ENCODE peak calls at places on chromosome 13, in six cellular contexts. M is cardiac fibroblast, H is D721Med, U is IMR-90, N is tibial nerve, W is nephron progenitor cell. V is an unnamed sample.

GRCh38 chr13:82654851-82655517 is 1227.3 kb downstream of the SLITRK1 start:
- DNase-seq in H (no peak), M (peak), W (no peak), N (peak), U (peak), V (no peak)

GRCh38 chr13:92827503-92827902 is 399.1 kb upstream of the GPC6 start:
- DNase-seq in H (no peak), W (no peak), M (no peak), N (no peak), U (no peak), V (no peak)

GRCh38 chr13:33615436-33615835 is 202.5 kb upstream of the RFC3 start:
- DNase-seq in N (no peak), M (no peak), U (no peak), W (no peak), H (no peak), V (no peak)

GRCh38 chr13:42832341-42833153 is 51.2 kb downstream of the FAM216B start:
- DNase-seq in H (no peak), N (no peak), M (peak), U (peak), W (no peak), V (no peak)

GRCh38 chr13:42836930-42837329 is 55.5 kb downstream of the FAM216B start:
- DNase-seq in H (no peak), M (peak), U (peak), W (no peak), N (no peak), V (no peak)

GRCh38 chr13:36332986-36333385 is 13.2 kb downstream of the SPART start:
- DNase-seq in M (no peak), N (no peak), H (no peak), U (peak), W (no peak), V (no peak)

GRCh38 chr13:51111174-51111573 is at the start of gene C13orf42:
- DNase-seq in H (no peak), U (no peak), N (no peak), W (no peak), M (no peak), V (no peak)

GRCh38 chr13:111531505-111531904 is 211.1 kb downstream of the TEX29 start:
- DNase-seq in U (peak), M (peak), N (no peak), W (no peak), H (no peak), V (no peak)

GRCh38 chr13:48636550-48636949 is 17.2 kb upstream of the CYSLTR2 start:
- DNase-seq in U (peak), H (no peak), M (peak), N (no peak), W (no peak), V (no peak)

GRCh38 chr13:46480131-46480530 is 72.8 kb upstream of the LRCH1 start:
- DNase-seq in W (no peak), H (no peak), N (no peak), M (no peak), U (no peak), V (no peak)

GRCh38 chr13:92390217-92390616 is 836.4 kb upstream of the GPC6 start:
- DNase-seq in W (no peak), M (no peak), H (no peak), U (no peak), N (no peak), V (no peak)

GRCh38 chr13:38954844-38955243 is 35.8 kb downstream of the STOML3 start:
- DNase-seq in W (no peak), H (no peak), U (no peak), M (no peak), N (no peak), V (no peak)

GRCh38 chr13:46712524-46712923 is 84.4 kb downstream of the ESD start:
- DNase-seq in W (no peak), N (no peak), U (no peak), H (no peak), M (no peak), V (no peak)

GRCh38 chr13:76730220-76730619 is 156.0 kb downstream of the KCTD12 start:
- DNase-seq in U (no peak), W (no peak), M (peak), N (no peak), H (no peak), V (no peak)

GRCh38 chr13:51923983-51924539 is 62.3 kb downstream of the CCDC70 start:
- DNase-seq in H (no peak), N (no peak), U (no peak), M (no peak), W (no peak), V (no peak)

GRCh38 chr13:76853481-76853880 is 32.7 kb downstream of the KCTD12 start:
- DNase-seq in U (no peak), M (peak), W (no peak), H (no peak), N (no peak), V (no peak)

GRCh38 chr13:113551081-113552000 is 33.2 kb upstream of the TFDP1 start:
- DNase-seq in M (no peak), W (no peak), N (no peak), U (no peak), H (no peak), V (no peak)

GRCh38 chr13:90956036-90956435 is 391.5 kb upstream of the MIR17HG start:
- DNase-seq in W (no peak), U (no peak), M (no peak), N (no peak), H (no peak), V (no peak)

GRCh38 chr13:46146898-46147297 is 35.1 kb downstream of the LCP1 start:
- DNase-seq in W (peak), U (no peak), H (no peak), M (peak), N (no peak), V (no peak)

GRCh38 chr13:73967397-73968165 is 166.6 kb downstream of the KLF12 start:
- DNase-seq in W (no peak), M (no peak), H (no peak), N (no peak), U (no peak), V (peak)

GRCh38 chr13:47708386-47708785 is 292.7 kb downstream of the SUCLA2 start:
- DNase-seq in W (no peak), N (no peak), U (peak), M (peak), H (no peak), V (no peak)

GRCh38 chr13:50127017-50127725 is 111.9 kb downstream of the KCNRG start:
- DNase-seq in U (peak), H (no peak), W (peak), M (peak), N (peak), V (peak)

GRCh38 chr13:52779028-52779612 is 39.5 kb upstream of the CNMD start:
- DNase-seq in H (no peak), W (no peak), N (no peak), U (no peak), M (no peak), V (no peak)

GRCh38 chr13:91369432-91369831 is 21.9 kb downstream of the MIR17HG start:
- DNase-seq in W (no peak), N (no peak), H (no peak), U (peak), M (peak), V (no peak)

GRCh38 chr13:111882351-111882750 is 184.6 kb upstream of the SOX1 start:
- DNase-seq in W (no peak), H (no peak), N (no peak), M (no peak), U (no peak), V (no peak)

GRCh38 chr13:110137677-110138008 is 169.3 kb downstream of the COL4A1 start:
- DNase-seq in H (peak), N (no peak), M (peak), W (peak), U (no peak), V (peak)

GRCh38 chr13:110136660-110137585 is 170.0 kb downstream of the COL4A1 start:
- DNase-seq in W (no peak), M (no peak), U (no peak), N (no peak), H (no peak), V (no peak)

GRCh38 chr13:110140099-110140498 is 166.9 kb downstream of the COL4A1 start:
- DNase-seq in N (no peak), M (no peak), W (no peak), H (no peak), U (no peak), V (no peak)

GRCh38 chr13:110138700-110139036 is 168.3 kb downstream of the COL4A1 start:
- DNase-seq in M (no peak), U (no peak), N (no peak), W (no peak), H (no peak), V (no peak)

GRCh38 chr13:110138009-110138699 is 168.8 kb downstream of the COL4A1 start:
- DNase-seq in U (peak), H (no peak), W (peak), M (peak), N (no peak), V (peak)
- TF ChIP-seq CTCF in U (no peak), H (no peak), W (no peak), M (no peak), N (no peak), V (no peak)

DNA sequence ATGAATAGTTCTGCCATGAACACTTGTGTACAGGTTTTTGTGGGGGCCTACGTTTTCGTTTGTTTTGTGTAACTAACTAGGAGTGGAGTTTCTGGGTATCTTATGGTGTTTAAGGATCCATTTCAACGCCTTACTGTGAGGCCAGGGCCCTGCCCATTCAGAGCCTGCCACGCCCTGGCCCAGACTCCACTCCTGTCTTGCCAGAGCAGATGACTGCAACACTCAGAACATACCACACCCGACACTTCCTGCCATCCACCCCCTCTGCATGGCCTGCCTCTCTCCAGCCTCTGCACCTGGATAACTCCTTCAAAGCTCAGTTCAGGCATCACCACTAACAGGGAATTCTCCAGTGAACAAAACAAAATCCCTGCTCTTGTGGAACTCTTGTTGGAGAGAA is 43.2 kb downstream of the RGCC start:
- DNase-seq in N (no peak), W (no peak), M (no peak), U (no peak), H (no peak), V (no peak)
- TF ChIP-seq CTCF in N (no peak), W (no peak), M (no peak), U (no peak), H (no peak), V (no peak)

GRCh38 chr13:108508263-108508662 is 121.1 kb upstream of the MYO16 start:
- DNase-seq in U (peak), H (no peak), N (no peak), M (peak), W (no peak), V (peak)
- TF ChIP-seq CTCF in U (peak), H (peak), N (peak), M (peak), W (peak), V (no peak)

DNA sequence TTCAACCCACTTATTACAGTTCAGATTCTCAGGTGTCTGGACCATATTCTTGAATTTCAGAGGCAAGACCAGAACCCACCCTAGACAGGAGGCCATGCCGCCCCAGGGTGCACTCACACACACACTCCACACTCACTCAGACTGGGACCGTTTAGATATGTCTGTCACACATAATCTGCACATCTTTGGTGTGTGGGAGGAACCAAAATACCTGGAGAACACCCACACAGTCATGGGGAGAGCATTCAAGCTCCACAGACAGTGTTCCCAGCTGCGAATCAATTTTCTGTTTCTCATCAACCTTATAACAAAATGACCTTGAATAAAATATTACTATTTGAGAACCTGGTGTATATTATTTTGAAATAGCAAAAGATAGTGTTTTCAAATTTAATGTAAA is 2353.0 kb downstream of the PCDH9 start:
- DNase-seq in W (no peak), M (no peak), H (no peak), U (no peak), N (no peak), V (no peak)
- TF ChIP-seq CTCF in W (no peak), M (no peak), H (no peak), U (no peak), N (no peak), V (no peak)

GRCh38 chr13:96650301-96650886 is 343.9 kb downstream of the OXGR1 start:
- DNase-seq in W (no peak), H (no peak), M (peak), U (no peak), N (no peak), V (peak)
- TF ChIP-seq CTCF in W (no peak), H (no peak), M (peak), U (no peak), N (no peak), V (no peak)

DNA sequence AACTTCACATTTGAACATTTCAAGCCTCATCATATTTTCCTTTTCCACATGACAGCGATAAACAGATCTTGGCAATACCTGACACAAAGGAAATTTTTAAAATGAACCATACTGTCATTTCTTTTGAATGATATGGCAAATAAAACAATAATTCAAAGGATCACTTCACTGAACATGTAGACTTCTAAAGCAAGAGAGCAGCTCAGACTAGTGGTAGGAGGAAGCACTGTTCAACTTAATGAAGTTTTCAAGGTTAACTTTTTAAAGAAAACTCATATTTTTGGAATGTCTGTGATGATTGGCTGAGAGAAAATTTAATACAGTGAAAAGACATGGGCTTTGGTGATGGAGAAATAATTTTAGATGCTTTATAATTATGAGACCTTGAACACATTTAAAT is 198.0 kb downstream of the OXGR1 start:
- DNase-seq in N (no peak), H (no peak), W (no peak), U (no peak), M (no peak), V (no peak)
- TF ChIP-seq CTCF in N (no peak), H (no peak), W (no peak), U (no peak), M (peak), V (no peak)

GRCh38 chr13:104198811-104199210 is 1132.6 kb upstream of the SLC10A2 start:
- DNase-seq in M (no peak), W (no peak), N (no peak), H (no peak), U (no peak), V (no peak)

GRCh38 chr13:104206450-104207044 is 1140.3 kb upstream of the SLC10A2 start:
- DNase-seq in W (no peak), N (no peak), U (no peak), M (no peak), H (no peak), V (no peak)

DNA sequence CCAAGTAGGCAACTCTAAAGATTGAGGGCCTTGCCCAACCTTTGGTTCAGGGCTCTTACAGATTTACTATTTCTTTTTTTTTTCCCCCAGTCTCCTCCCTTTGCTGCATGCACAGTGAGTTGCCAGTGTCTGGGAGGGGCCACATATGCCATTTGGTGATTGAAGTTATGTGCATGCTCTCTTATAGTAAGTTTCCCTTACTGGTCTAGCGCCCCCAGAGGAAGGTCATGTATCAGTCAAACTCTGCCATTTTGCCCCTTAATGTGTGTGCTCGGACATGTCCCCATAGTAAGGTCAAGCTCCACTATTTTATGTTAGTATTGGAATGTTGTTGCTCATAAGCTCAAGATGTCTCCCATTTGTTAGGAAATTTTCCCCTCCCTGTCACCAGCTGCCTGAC is 1138.0 kb upstream of the SLC10A2 start:
- DNase-seq in H (no peak), N (no peak), M (no peak), W (no peak), U (no peak), V (no peak)
- TF ChIP-seq CTCF in H (no peak), N (no peak), M (no peak), W (no peak), U (no peak), V (no peak)

GRCh38 chr13:99617474-99618255 is 116.4 kb downstream of the TM9SF2 start:
- DNase-seq in N (peak), M (peak), H (no peak), W (peak), U (peak), V (no peak)
- TF ChIP-seq CTCF in N (peak), M (peak), H (peak), W (peak), U (peak), V (peak)

DNA sequence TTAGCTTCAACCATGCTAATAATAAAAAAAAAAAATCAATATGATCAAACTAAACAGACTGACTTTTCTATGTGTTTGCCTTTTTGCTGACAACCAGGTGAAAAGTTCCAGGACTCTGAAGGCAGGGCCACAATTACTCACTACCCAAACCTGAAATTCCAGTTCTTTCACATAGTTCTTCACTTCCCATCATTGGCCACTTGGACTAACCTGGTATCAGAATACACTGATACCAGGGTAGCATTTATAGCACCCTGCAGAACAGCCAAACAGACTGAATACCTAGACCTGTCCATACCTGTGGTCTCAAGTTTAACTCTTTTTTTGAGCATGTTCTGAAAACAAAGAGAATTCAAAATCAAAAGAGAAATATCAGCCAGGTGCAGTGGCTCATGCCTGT is 25.1 kb downstream of the ELF1 start:
- DNase-seq in H (no peak), M (no peak), W (no peak), N (no peak), U (no peak), V (no peak)
- TF ChIP-seq CTCF in H (no peak), M (no peak), W (no peak), N (no peak), U (no peak), V (no peak)

GRCh38 chr13:80413611-80414010 is 72.7 kb upstream of the SPRY2 start:
- DNase-seq in N (no peak), W (no peak), M (no peak), U (no peak), H (no peak), V (no peak)

GRCh38 chr13:80408270-80408669 is 67.3 kb upstream of the SPRY2 start:
- DNase-seq in U (no peak), N (no peak), H (no peak), W (no peak), M (no peak), V (no peak)
- TF ChIP-seq CTCF in U (no peak), N (no peak), H (no peak), W (no peak), M (no peak), V (no peak)

V was measured in GM13976.